ENCODE peak calls at places on chromosomes 16 and 17, in six cellular contexts. F, H, N, K, A and I are unnamed samples.

GRCh38 chr16:9534759-9535158 is 443.3 kb downstream of the HAPSTR1 start:
- DNase-seq in F (no peak), H (no peak), N (peak; percentile 39), K (no peak), A (no peak), I (no peak)

GRCh38 chr16:1509307-1510221 is 16.4 kb downstream of the TELO2 start:
- DNase-seq in F (no peak), H (no peak), N (no peak), K (no peak), A (no peak), I (no peak)

GRCh38 chr17:82520041-82520910 is 744 bp downstream of the FOXK2 start:
- DNase-seq in F (no peak), H (no peak), N (peak; percentile 62), K (peak; percentile 37), A (no peak), I (no peak)

GRCh38 chr16:30173054-30173453 is 10.3 kb upstream of the CORO1A start:
- DNase-seq in F (no peak), H (no peak), N (no peak), K (no peak), A (no peak), I (no peak)

GRCh38 chr17:47844814-47845453 is 3.9 kb upstream of the SCRN2 start:
- DNase-seq in F (peak; percentile 18), H (no peak), N (no peak), K (peak; percentile 48), A (peak; percentile 38), I (no peak)

GRCh38 chr17:82671071-82671470 is 22.8 kb upstream of the WDR45B start:
- DNase-seq in F (no peak), H (no peak), N (no peak), K (no peak), A (no peak), I (no peak)

GRCh38 chr16:66427036-66427446 is at the start of gene BEAN1:
- DNase-seq in F (no peak), H (no peak), N (no peak), K (peak; percentile 30), A (peak; percentile 33), I (no peak)

GRCh38 chr17:10135539-10136257 is 62.7 kb downstream of the GAS7 start:
- DNase-seq in F (peak; percentile 56), H (no peak), N (peak; percentile 63), K (no peak), A (peak; percentile 35), I (no peak)

GRCh38 chr17:72361892-72362291 is 241.1 kb downstream of the SOX9 start:
- DNase-seq in F (peak; percentile 58), H (no peak), N (no peak), K (no peak), A (peak; percentile 86), I (no peak)

GRCh38 chr16:67641779-67642708 is 2.9 kb upstream of the CARMIL2 start:
- DNase-seq in F (peak; percentile 33), H (peak; percentile 82), N (peak; percentile 84), K (no peak), A (peak; percentile 84), I (peak; percentile 78)

GRCh38 chr16:89581045-89581695 is 5.6 kb downstream of the CPNE7 start:
- DNase-seq in F (peak; percentile 99), H (no peak), N (no peak), K (peak; percentile 100), A (peak; percentile 98), I (no peak)

GRCh38 chr16:84379008-84379730 is 10.8 kb downstream of the ATP2C2 start:
- DNase-seq in F (no peak), H (no peak), N (no peak), K (no peak), A (no peak), I (no peak)

GRCh38 chr17:65552214-65552613 is 9.2 kb downstream of the AXIN2 start:
- DNase-seq in F (no peak), H (no peak), N (no peak), K (no peak), A (no peak), I (no peak)

GRCh38 chr16:67336111-67336510 is 9.5 kb downstream of the LRRC36 start:
- DNase-seq in F (no peak), H (no peak), N (no peak), K (no peak), A (no peak), I (no peak)

GRCh38 chr17:29107933-29108805 is 65.2 kb downstream of the PIPOX start:
- DNase-seq in F (no peak), H (peak; percentile 51), N (no peak), K (peak; percentile 45), A (peak; percentile 84), I (no peak)

GRCh38 chr16:72858611-72859493 is 189.1 kb downstream of the ZFHX3 start:
- DNase-seq in F (peak; percentile 64), H (no peak), N (peak; percentile 60), K (no peak), A (no peak), I (no peak)

GRCh38 chr17:29778936-29779811 is 150.9 kb downstream of the SSH2 start:
- DNase-seq in F (peak; percentile 46), H (no peak), N (peak; percentile 85), K (peak; percentile 65), A (peak; percentile 42), I (peak; percentile 68)

GRCh38 chr17:64160378-64160777 is 30.4 kb upstream of the ERN1 start:
- DNase-seq in F (no peak), H (no peak), N (no peak), K (no peak), A (no peak), I (no peak)

GRCh38 chr17:17412331-17412730 is 64.5 kb upstream of the MED9 start:
- DNase-seq in F (peak; percentile 82), H (no peak), N (no peak), K (no peak), A (peak; percentile 90), I (no peak)

GRCh38 chr16:65510850-65511249 is 389.0 kb upstream of the CDH11 start:
- DNase-seq in F (peak; percentile 64), H (no peak), N (no peak), K (no peak), A (peak; percentile 88), I (no peak)

GRCh38 chr16:521381-522210 is 5.9 kb upstream of the CAPN15 start:
- DNase-seq in F (no peak), H (no peak), N (no peak), K (no peak), A (no peak), I (no peak)

GRCh38 chr16:57760357-57761160 is 25.0 kb downstream of the KATNB1 start:
- DNase-seq in F (no peak), H (no peak), N (no peak), K (no peak), A (no peak), I (no peak)

GRCh38 chr16:84967828-84968227 is 43.5 kb downstream of the ZDHHC7 start:
- DNase-seq in F (no peak), H (no peak), N (no peak), K (no peak), A (no peak), I (no peak)

GRCh38 chr17:10772425-10773380 is 31.2 kb downstream of the TMEM238L start:
- DNase-seq in F (peak; percentile 15), H (no peak), N (no peak), K (peak; percentile 37), A (no peak), I (no peak)

GRCh38 chr16:3857189-3858013 is 23.1 kb downstream of the CREBBP start:
- DNase-seq in F (peak; percentile 67), H (no peak), N (no peak), K (no peak), A (no peak), I (no peak)

GRCh38 chr17:2400474-2400866 is 390 bp downstream of the MNT start:
- DNase-seq in F (no peak), H (no peak), N (peak; percentile 74), K (peak; percentile 63), A (peak; percentile 63), I (no peak)

GRCh38 chr17:77096570-77097214 is 44.1 kb upstream of the SEC14L1 start:
- DNase-seq in F (peak; percentile 73), H (no peak), N (no peak), K (peak; percentile 43), A (peak; percentile 53), I (peak; percentile 61)

GRCh38 chr16:85123891-85124635 is 11.8 kb upstream of the CIBAR2 start:
- DNase-seq in F (peak; percentile 87), H (no peak), N (peak; percentile 84), K (no peak), A (peak; percentile 98), I (peak; percentile 39)

GRCh38 chr17:75783069-75783783 is 1.4 kb upstream of the UNK start:
- DNase-seq in F (peak; percentile 64), H (no peak), N (no peak), K (peak; percentile 68), A (peak; percentile 64), I (peak; percentile 56)

GRCh38 chr17:47693667-47694017 is 319 bp upstream of the TBKBP1 start:
- DNase-seq in F (no peak), H (peak; percentile 28), N (no peak), K (no peak), A (no peak), I (no peak)

GRCh38 chr17:28395968-28396367 is 10.0 kb downstream of the SLC46A1 start:
- DNase-seq in F (no peak), H (no peak), N (no peak), K (no peak), A (no peak), I (no peak)

GRCh38 chr17:81924557-81925532 is 2.7 kb downstream of the MAFG start:
- DNase-seq in F (no peak), H (no peak), N (no peak), K (no peak), A (no peak), I (no peak)